ENCODE peak calls at places on chromosomes 11 and 22, in five cellular contexts. F, J, I, E and T are unnamed samples. For H3K4me1, the result is how much of the 10 kb centered on the place peaks cover.

GRCh38 chr11:103744496-103745153 is 291.8 kb upstream of the DDI1 start:
- DNase-seq in F (no peak), J (no peak), I (no peak), E (no peak), T (no peak)

GRCh38 chr11:10844364-10844763 is 13.5 kb downstream of the ZBED5 start:
- DNase-seq in F (no peak), J (no peak), I (no peak), E (no peak), T (no peak)

GRCh38 chr22:50015451-50016307 is 3.1 kb upstream of the IL17REL start:
- DNase-seq in F (no peak), J (no peak), I (no peak), E (no peak), T (no peak)

GRCh38 chr11:91085985-91086384 is 863.1 kb upstream of the CHORDC1 start:
- DNase-seq in F (no peak), J (no peak), I (no peak), E (no peak), T (no peak)

GRCh38 chr22:49023161-49023878 is 804.4 kb downstream of the BRD1 start:
- DNase-seq in F (no peak), J (no peak), I (no peak), E (no peak), T (no peak)

GRCh38 chr11:127966821-127967220 is 620.5 kb downstream of the ETS1 start:
- DNase-seq in F (no peak), J (no peak), I (no peak), E (no peak), T (no peak)

GRCh38 chr11:2523821-2524391 is 79.1 kb downstream of the KCNQ1 start:
- DNase-seq in F (peak), J (no peak), I (peak), E (no peak), T (no peak)

GRCh38 chr22:24247564-24248344 is 2.9 kb upstream of the GGT5 start:
- DNase-seq in F (peak), J (peak), I (peak), E (peak), T (peak)

GRCh38 chr11:116357769-116358544 is 414.8 kb downstream of the BUD13 start:
- DNase-seq in F (no peak), J (no peak), I (no peak), E (no peak), T (no peak)

GRCh38 chr22:23579870-23580585 is at the start of gene IGLL1:
- DNase-seq in F (no peak), J (no peak), I (no peak), E (no peak), T (no peak)

GRCh38 chr22:46129390-46130041 is 20.8 kb upstream of the PPARA start:
- DNase-seq in F (peak), J (no peak), I (no peak), E (no peak), T (no peak)

GRCh38 chr22:46827072-46827780 is 64.8 kb downstream of the TBC1D22A start:
- DNase-seq in F (no peak), J (no peak), I (no peak), E (no peak), T (no peak)

GRCh38 chr11:129846508-129847335 is 31.1 kb downstream of the TMEM45B start:
- DNase-seq in F (no peak), J (no peak), I (no peak), E (no peak), T (no peak)

GRCh38 chr22:24516301-24516737 is 21.2 kb downstream of the UPB1 start:
- DNase-seq in F (no peak), J (no peak), I (no peak), E (peak), T (no peak)

GRCh38 chr22:28750471-28750881 is 8.6 kb downstream of the HSCB start:
- DNase-seq in F (no peak), J (no peak), I (no peak), E (no peak), T (no peak)

GRCh38 chr11:67371549-67372231 is 1.7 kb downstream of the CLCF1 start:
- DNase-seq in F (peak), J (no peak), I (peak), E (no peak), T (peak)

GRCh38 chr11:67369801-67370284 is 3.6 kb downstream of the CLCF1 start:
- DNase-seq in F (no peak), J (no peak), I (no peak), E (no peak), T (no peak)

GRCh38 chr11:67369275-67369674 is 4.1 kb downstream of the CLCF1 start:
- DNase-seq in F (no peak), J (no peak), I (no peak), E (no peak), T (no peak)

GRCh38 chr11:67371199-67371548 is 2.2 kb downstream of the CLCF1 start:
- DNase-seq in F (no peak), J (no peak), I (no peak), E (no peak), T (no peak)

GRCh38 chr11:67370351-67371076 is 2.9 kb downstream of the CLCF1 start:
- DNase-seq in F (no peak), J (no peak), I (no peak), E (no peak), T (no peak)
- H3K4me3 ChIP-seq in F (no peak), J (no peak), I (no peak), E (no peak), T (no peak)

DNA sequence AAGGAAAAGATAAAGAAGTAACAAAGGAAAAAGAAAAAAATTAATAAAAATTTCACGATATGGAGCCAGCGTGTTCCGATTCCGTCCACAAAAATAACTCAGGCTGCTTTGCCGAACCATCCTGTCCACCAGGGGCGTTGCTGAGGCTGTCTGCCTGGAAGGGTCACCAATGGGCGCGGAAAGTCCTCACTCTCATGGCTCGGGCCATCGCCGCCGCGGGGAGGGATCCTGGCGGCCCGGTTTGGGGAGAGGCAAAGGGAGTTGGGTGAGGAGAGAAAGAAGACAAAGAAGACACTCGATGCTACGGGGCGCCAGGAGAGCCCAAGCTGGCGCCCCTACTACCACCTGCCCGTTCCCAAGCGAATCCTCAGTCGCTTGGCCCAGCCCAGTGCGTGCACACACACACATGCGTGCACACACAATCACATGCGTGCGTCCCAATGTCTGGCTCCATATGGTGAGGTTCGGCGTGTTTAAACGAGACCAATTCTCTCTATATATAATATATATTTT is 5.6 kb upstream of the PYGM start:
- DNase-seq in F (peak), J (peak), I (peak), E (peak), T (no peak)
- H3K4me1 ChIP-seq in F (half or more), J (half or more), I (under half), E (under half), T (half or more)

GRCh38 chr11:86934933-86935579 is 20.1 kb downstream of the FZD4 start:
- DNase-seq in F (no peak), J (no peak), I (peak), E (no peak), T (no peak)

GRCh38 chr11:86940122-86940777 is 14.9 kb downstream of the FZD4 start:
- DNase-seq in F (peak), J (no peak), I (no peak), E (peak), T (no peak)

GRCh38 chr11:86941077-86941870 is 13.9 kb downstream of the FZD4 start:
- DNase-seq in F (no peak), J (no peak), I (no peak), E (no peak), T (no peak)

GRCh38 chr11:86938900-86939880 is 16.0 kb downstream of the FZD4 start:
- DNase-seq in F (no peak), J (peak), I (peak), E (no peak), T (peak)

DNA sequence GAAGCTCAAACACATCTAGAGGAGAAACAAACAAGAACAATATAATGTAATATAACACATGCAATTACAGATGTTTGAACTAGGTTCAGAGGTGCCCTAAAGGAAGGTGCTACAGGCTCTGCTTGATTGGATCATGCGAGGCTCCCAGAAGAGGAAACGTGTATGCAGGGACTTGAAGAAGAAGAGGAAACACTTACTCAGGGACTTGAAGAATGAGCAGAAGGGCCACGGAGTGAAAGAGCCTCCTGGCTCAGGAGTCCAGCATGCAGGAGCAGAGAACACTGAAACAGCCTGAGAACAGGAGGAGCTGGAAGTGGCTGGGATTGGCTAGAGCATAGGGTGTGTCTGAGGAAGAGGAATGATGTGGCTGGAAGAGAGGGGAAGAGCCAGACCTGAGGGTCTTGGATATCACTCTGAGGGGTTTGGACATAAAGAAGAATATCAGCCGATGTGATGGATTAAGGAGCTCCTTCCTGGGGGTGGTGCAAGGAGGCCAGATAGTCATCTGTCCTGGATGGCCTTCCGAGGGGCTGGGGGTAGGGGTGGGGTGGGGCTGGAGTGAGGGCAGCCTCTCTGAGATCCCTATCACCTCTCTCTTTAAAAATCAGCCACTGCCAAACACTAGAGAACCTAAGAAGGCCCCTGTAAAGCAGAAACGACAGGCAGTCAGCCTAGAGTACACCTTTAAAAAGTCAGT is 16.8 kb downstream of the FZD4 start:
- DNase-seq in F (no peak), J (no peak), I (no peak), E (no peak), T (no peak)
- H3K4me3 ChIP-seq in F (no peak), J (no peak), I (no peak), E (no peak), T (no peak)

DNA sequence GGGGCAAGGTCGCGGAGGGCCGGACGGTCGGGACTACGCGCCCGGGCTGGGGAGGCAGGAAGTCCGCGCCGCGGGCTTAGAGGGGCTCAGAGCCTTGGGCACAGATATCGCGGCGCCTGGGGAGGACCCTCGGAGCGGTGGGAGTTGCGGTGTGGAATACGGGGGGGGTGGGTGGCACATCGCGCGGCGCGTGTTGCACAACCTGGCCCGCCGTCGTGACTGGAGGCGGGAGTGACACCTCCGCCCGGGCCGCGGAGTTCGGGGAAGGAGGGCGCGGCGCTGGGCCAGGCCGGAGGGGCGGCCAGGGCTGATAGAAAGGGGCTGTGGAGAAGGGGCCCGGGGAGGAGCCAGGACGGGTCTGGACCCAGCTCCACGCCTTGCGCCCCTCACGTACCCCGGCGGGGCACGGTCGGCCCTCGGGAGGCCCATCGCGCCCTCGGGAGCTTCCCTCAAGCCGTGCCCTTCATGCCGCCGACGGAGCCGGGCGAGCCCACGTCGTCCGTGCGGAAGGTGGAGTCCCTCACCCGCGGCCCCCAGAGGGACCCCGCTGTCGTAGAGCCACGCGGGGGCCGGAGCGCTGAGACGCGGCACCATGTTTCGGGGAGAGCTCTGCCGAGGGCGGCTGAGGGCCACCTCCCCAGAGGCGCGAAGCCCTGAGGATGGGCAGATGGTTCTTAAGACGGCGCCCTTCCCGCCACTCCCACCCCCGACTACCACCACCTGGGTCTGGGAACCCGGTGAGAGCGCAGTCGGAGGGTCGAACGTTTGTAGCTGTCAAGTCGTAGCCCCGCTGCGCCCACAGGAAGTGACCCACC is 684 bp downstream of the IL17RA start:
- DNase-seq in F (peak), J (peak), I (peak), E (peak), T (peak)
- H3K4me1 ChIP-seq in F (under half), J (under half), I (under half), E (under half), T (under half)

GRCh38 chr11:75873417-75874148 is 58.6 kb downstream of the UVRAG start:
- DNase-seq in F (no peak), J (no peak), I (no peak), E (no peak), T (no peak)
- H3K4me3 ChIP-seq in F (no peak), J (no peak), I (no peak), E (no peak), T (no peak)

GRCh38 chr22:39529487-39529851 is 3.1 kb downstream of the RPS19BP1 start:
- DNase-seq in F (no peak), J (no peak), I (no peak), E (no peak), T (no peak)

GRCh38 chr22:39530692-39531331 is 1.7 kb downstream of the RPS19BP1 start:
- DNase-seq in F (no peak), J (peak), I (peak), E (no peak), T (no peak)

GRCh38 chr22:39528080-39528661 is 4.4 kb downstream of the RPS19BP1 start:
- DNase-seq in F (no peak), J (no peak), I (no peak), E (no peak), T (no peak)

GRCh38 chr22:39528681-39529486 is 3.7 kb downstream of the RPS19BP1 start:
- DNase-seq in F (peak), J (peak), I (peak), E (peak), T (peak)

GRCh38 chr22:39530136-39530535 is 2.4 kb downstream of the RPS19BP1 start:
- DNase-seq in F (no peak), J (no peak), I (no peak), E (no peak), T (no peak)
- H3K4me1 ChIP-seq in F (under half), J (half or more), I (under half), E (under half), T (half or more)